ENCODE peak calls at places on chromosomes 6 and 20, in six cellular contexts. One of them, this sample, is unnamed.

GRCh38 chr6:57267586-57268293 is 45.6 kb upstream of the RAB23 start:
- DNase-seq in SK-N-SH: peak
- DNase-seq in transverse colon: peak
- DNase-seq in K562: peak
- DNase-seq in upper lobe of left lung: peak
- DNase-seq in H1: no peak
- DNase-seq in this sample: peak

GRCh38 chr6:42224222-42225042 is 6.8 kb upstream of the MRPS10 start:
- DNase-seq in SK-N-SH: no peak
- DNase-seq in K562: peak
- DNase-seq in H1: no peak
- DNase-seq in transverse colon: no peak
- DNase-seq in upper lobe of left lung: no peak
- DNase-seq in this sample: no peak

GRCh38 chr6:48611332-48611731 is 500.3 kb upstream of the PTCHD4 start:
- DNase-seq in H1: no peak
- DNase-seq in transverse colon: no peak
- DNase-seq in upper lobe of left lung: no peak
- DNase-seq in K562: no peak
- DNase-seq in SK-N-SH: no peak
- DNase-seq in this sample: no peak

GRCh38 chr6:169035381-169036280 is 218.0 kb downstream of the THBS2 start:
- DNase-seq in H1: no peak
- DNase-seq in transverse colon: no peak
- DNase-seq in upper lobe of left lung: no peak
- DNase-seq in SK-N-SH: peak
- DNase-seq in K562: no peak
- DNase-seq in this sample: no peak

GRCh38 chr6:139743629-139744028 is 369.2 kb upstream of the CITED2 start:
- DNase-seq in H1: no peak
- DNase-seq in transverse colon: no peak
- DNase-seq in K562: no peak
- DNase-seq in SK-N-SH: no peak
- DNase-seq in upper lobe of left lung: no peak
- DNase-seq in this sample: no peak

GRCh38 chr6:168968228-168968627 is 285.4 kb downstream of the THBS2 start:
- DNase-seq in SK-N-SH: no peak
- DNase-seq in K562: peak
- DNase-seq in transverse colon: peak
- DNase-seq in upper lobe of left lung: no peak
- DNase-seq in H1: no peak
- DNase-seq in this sample: no peak

GRCh38 chr6:54730767-54731665 is 115.6 kb upstream of the FAM83B start:
- DNase-seq in upper lobe of left lung: no peak
- DNase-seq in K562: no peak
- DNase-seq in SK-N-SH: no peak
- DNase-seq in transverse colon: no peak
- DNase-seq in H1: no peak
- DNase-seq in this sample: no peak

GRCh38 chr20:2337142-2337541 is 41.3 kb downstream of the TGM3 start:
- DNase-seq in SK-N-SH: no peak
- DNase-seq in H1: no peak
- DNase-seq in upper lobe of left lung: no peak
- DNase-seq in K562: no peak
- DNase-seq in transverse colon: no peak
- DNase-seq in this sample: no peak

GRCh38 chr6:113433506-113433991 is 423.6 kb upstream of the MARCKS start:
- DNase-seq in H1: no peak
- DNase-seq in upper lobe of left lung: peak
- DNase-seq in transverse colon: peak
- DNase-seq in K562: no peak
- DNase-seq in SK-N-SH: no peak
- DNase-seq in this sample: peak

GRCh38 chr6:169019727-169020491 is 233.7 kb downstream of the THBS2 start:
- DNase-seq in transverse colon: no peak
- DNase-seq in SK-N-SH: no peak
- DNase-seq in upper lobe of left lung: no peak
- DNase-seq in K562: no peak
- DNase-seq in H1: peak
- DNase-seq in this sample: no peak

GRCh38 chr6:168145747-168146596 is 67.0 kb upstream of the FRMD1 start:
- DNase-seq in SK-N-SH: no peak
- DNase-seq in H1: no peak
- DNase-seq in transverse colon: no peak
- DNase-seq in K562: no peak
- DNase-seq in upper lobe of left lung: peak
- DNase-seq in this sample: no peak

GRCh38 chr6:127794405-127794804 is 106.5 kb downstream of the THEMIS start:
- DNase-seq in upper lobe of left lung: no peak
- DNase-seq in SK-N-SH: no peak
- DNase-seq in H1: no peak
- DNase-seq in K562: no peak
- DNase-seq in transverse colon: no peak
- DNase-seq in this sample: no peak

DNA sequence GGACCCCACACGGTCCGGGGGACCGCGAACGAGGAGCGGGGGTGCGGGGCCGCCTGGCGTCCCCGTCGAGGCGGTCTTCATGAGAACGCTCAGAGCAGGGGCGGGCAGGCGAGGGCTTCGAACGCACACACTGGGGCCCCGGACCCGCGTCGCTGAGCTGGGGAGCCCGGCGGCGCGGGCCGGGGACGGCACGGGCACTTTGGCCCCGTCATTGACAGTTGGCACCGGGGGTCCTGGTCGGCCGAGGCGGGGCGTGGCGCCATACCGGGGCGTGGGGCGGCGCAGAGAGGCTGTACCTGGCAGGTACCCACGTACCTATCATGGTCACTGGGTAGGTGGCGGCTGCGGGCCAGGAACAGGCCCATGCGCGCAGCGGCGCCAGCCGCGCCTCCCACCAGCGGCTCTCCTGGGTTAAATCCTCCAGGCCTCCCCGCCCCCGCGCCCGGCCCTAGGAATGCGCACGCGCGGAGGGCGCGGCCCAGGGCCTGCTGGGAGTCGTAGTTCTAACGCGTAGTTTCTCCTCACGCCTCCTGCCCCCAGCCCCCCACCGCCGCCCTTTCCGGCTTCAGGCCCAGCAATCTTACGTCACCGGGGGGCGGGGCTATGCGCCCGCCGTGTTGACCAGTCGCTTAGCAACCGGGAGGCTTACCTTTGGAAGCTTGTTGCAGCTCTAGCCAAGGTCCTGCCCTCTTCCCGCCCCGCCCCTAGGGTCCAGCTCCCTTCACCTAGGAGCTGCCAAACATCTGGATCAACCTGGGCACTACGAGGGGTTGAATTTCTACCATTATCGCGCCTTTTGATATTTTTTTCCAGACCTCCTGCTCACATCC is at the start of the genes PACRG and PRKN:
- DNase-seq in H1: peak
- DNase-seq in SK-N-SH: peak
- DNase-seq in K562: peak
- DNase-seq in upper lobe of left lung: peak
- DNase-seq in transverse colon: peak
- DNase-seq in this sample: peak
- TF ChIP-seq EP300 in H1: peak
- TF ChIP-seq EP300 in SK-N-SH: peak
- TF ChIP-seq EP300 in K562: peak
- TF ChIP-seq EP300 in upper lobe of left lung: no peak
- TF ChIP-seq EP300 in transverse colon: peak
- TF ChIP-seq EP300 in this sample: peak

GRCh38 chr20:61312909-61313308 is 60.8 kb downstream of the CDH4 start:
- DNase-seq in K562: no peak
- DNase-seq in upper lobe of left lung: no peak
- DNase-seq in H1: no peak
- DNase-seq in transverse colon: no peak
- DNase-seq in SK-N-SH: no peak
- DNase-seq in this sample: no peak

GRCh38 chr20:61315319-61315718 is 63.3 kb downstream of the CDH4 start:
- DNase-seq in SK-N-SH: no peak
- DNase-seq in upper lobe of left lung: no peak
- DNase-seq in transverse colon: no peak
- DNase-seq in K562: no peak
- DNase-seq in H1: no peak
- DNase-seq in this sample: no peak

GRCh38 chr20:61314326-61315010 is 62.4 kb downstream of the CDH4 start:
- DNase-seq in SK-N-SH: no peak
- DNase-seq in transverse colon: no peak
- DNase-seq in upper lobe of left lung: no peak
- DNase-seq in H1: no peak
- DNase-seq in K562: no peak
- DNase-seq in this sample: no peak

GRCh38 chr20:61311656-61312387 is 59.8 kb downstream of the CDH4 start:
- DNase-seq in SK-N-SH: no peak
- DNase-seq in upper lobe of left lung: no peak
- DNase-seq in H1: no peak
- DNase-seq in transverse colon: no peak
- DNase-seq in K562: no peak
- DNase-seq in this sample: no peak

GRCh38 chr20:61313396-61313795 is 61.3 kb downstream of the CDH4 start:
- DNase-seq in K562: no peak
- DNase-seq in H1: no peak
- DNase-seq in transverse colon: no peak
- DNase-seq in upper lobe of left lung: no peak
- DNase-seq in SK-N-SH: no peak
- DNase-seq in this sample: no peak
- TF ChIP-seq POLR2AphosphoS5 in K562: no peak
- TF ChIP-seq POLR2AphosphoS5 in H1: no peak
- TF ChIP-seq POLR2AphosphoS5 in transverse colon: no peak
- TF ChIP-seq POLR2AphosphoS5 in upper lobe of left lung: no peak
- TF ChIP-seq POLR2AphosphoS5 in SK-N-SH: no peak
- TF ChIP-seq POLR2AphosphoS5 in this sample: no peak

DNA sequence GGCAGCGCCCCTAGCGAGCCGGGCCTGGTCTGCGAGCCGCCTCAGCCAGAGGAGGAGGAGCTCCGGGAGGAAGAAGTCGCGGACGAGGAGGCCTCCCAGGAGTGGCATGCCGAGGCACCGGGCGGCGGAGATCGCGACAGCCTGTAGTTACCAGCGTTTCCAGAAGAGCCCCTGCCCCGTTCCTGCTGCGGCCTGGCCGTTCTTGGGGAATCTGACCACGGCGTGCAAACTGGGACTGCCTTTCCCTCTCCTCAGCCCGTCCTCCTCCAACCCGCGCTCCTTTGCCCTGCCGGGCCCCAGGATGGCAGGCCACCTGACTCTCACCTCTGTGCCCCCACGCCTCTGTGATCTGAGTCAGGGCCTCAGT is 802 bp downstream of the HDGFL1 start:
- DNase-seq in K562: no peak
- DNase-seq in H1: no peak
- DNase-seq in transverse colon: no peak
- DNase-seq in upper lobe of left lung: no peak
- DNase-seq in SK-N-SH: no peak
- DNase-seq in this sample: no peak
- H3K27ac ChIP-seq in K562: no peak
- H3K27ac ChIP-seq in H1: no peak
- H3K27ac ChIP-seq in transverse colon: no peak
- H3K27ac ChIP-seq in upper lobe of left lung: no peak
- H3K27ac ChIP-seq in SK-N-SH: no peak
- H3K27ac ChIP-seq in this sample: no peak

DNA sequence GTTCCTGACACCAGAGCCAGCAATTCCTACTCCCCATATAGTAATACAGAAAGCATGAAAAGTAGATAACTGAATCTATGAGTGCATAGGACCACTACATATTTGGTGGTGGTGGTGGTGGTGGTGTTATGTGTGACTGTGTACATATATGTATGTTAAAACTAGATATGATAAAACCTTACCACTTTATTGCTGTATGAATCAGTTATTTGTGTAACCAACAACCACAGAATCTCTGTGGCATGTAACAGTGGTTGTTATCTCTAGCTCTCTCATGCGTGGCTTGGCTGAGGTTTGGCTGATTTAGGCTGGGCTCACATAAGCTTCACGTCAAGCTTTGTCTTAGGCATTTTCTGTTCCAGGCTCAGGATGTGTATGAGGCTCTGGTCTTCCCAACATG is 55.7 kb downstream of the PLCB1 start:
- DNase-seq in H1: no peak
- DNase-seq in upper lobe of left lung: no peak
- DNase-seq in transverse colon: no peak
- DNase-seq in K562: no peak
- DNase-seq in SK-N-SH: no peak
- DNase-seq in this sample: no peak
- TF ChIP-seq EP300 in H1: no peak
- TF ChIP-seq EP300 in upper lobe of left lung: no peak
- TF ChIP-seq EP300 in transverse colon: no peak
- TF ChIP-seq EP300 in K562: no peak
- TF ChIP-seq EP300 in SK-N-SH: no peak
- TF ChIP-seq EP300 in this sample: no peak